ENCODE peak calls at places on chromosomes 3 and 15, in four cellular contexts. R, B, H and U are unnamed samples.

GRCh38 chr15:49712846-49713450 is 92.1 kb downstream of the DTWD1 start:
- DNase-seq in R (no peak), B (no peak), H (no peak), U (no peak)

GRCh38 chr3:141797167-141797773 is 34.1 kb downstream of the GRK7 start:
- DNase-seq in R (no peak), B (no peak), H (peak), U (no peak)

GRCh38 chr3:171306631-171307030 is 153.6 kb downstream of the TNIK start:
- DNase-seq in R (peak), B (peak), H (no peak), U (peak)

GRCh38 chr3:101778385-101779046 is 495 bp upstream of the NXPE3 start:
- DNase-seq in R (no peak), B (no peak), H (no peak), U (no peak)

GRCh38 chr3:19457449-19457848 is 309.1 kb downstream of the KCNH8 start:
- DNase-seq in R (no peak), B (no peak), H (no peak), U (no peak)

GRCh38 chr3:52398670-52399081 is 46.2 kb downstream of the SEMA3G start:
- DNase-seq in R (no peak), B (no peak), H (peak), U (no peak)

GRCh38 chr3:124492824-124493223 is 237.4 kb upstream of the UMPS start:
- DNase-seq in R (no peak), B (peak), H (peak), U (peak)

GRCh38 chr15:29098652-29099051 is 171.0 kb downstream of the NSMCE3 start:
- DNase-seq in R (no peak), B (no peak), H (no peak), U (no peak)

GRCh38 chr3:24454862-24455261 is 39.8 kb downstream of the THRB start:
- DNase-seq in R (no peak), B (no peak), H (no peak), U (no peak)

GRCh38 chr3:182909318-182910040 is 70.9 kb downstream of the DCUN1D1 start:
- DNase-seq in R (no peak), B (peak), H (no peak), U (no peak)

GRCh38 chr3:76403556-76403955 is 618.2 kb upstream of the ZNF717 start:
- DNase-seq in R (no peak), B (peak), H (no peak), U (no peak)

GRCh38 chr3:127422663-127423375 is 135.0 kb upstream of the PRR20G start:
- DNase-seq in R (no peak), B (no peak), H (no peak), U (no peak)

GRCh38 chr3:12231481-12231880 is 57.4 kb upstream of the PPARG start:
- DNase-seq in R (no peak), B (no peak), H (no peak), U (no peak)

GRCh38 chr3:53705774-53706173 is 140.4 kb downstream of the CHDH start:
- DNase-seq in R (no peak), B (no peak), H (peak), U (no peak)

GRCh38 chr15:24955549-24955929 is 752 bp downstream of the SNRPN start:
- DNase-seq in R (no peak), B (no peak), H (peak), U (no peak)

GRCh38 chr15:28980709-28981350 is 95.1 kb downstream of the APBA2 start:
- DNase-seq in R (no peak), B (no peak), H (no peak), U (no peak)

GRCh38 chr3:27591811-27592210 is 107.6 kb upstream of the SLC4A7 start:
- DNase-seq in R (no peak), B (no peak), H (no peak), U (no peak)

GRCh38 chr3:160768918-160769317 is 12.9 kb downstream of the PPM1L start:
- DNase-seq in R (no peak), B (peak), H (no peak), U (no peak)

GRCh38 chr3:69433938-69434263 is 48.0 kb upstream of the FRMD4B start:
- DNase-seq in R (no peak), B (peak), H (no peak), U (no peak)

GRCh38 chr15:75924576-75924975 is 20.9 kb downstream of the FBXO22 start:
- DNase-seq in R (no peak), B (no peak), H (peak), U (no peak)

GRCh38 chr15:79006071-79006470 is 61.2 kb upstream of the CTSH start:
- DNase-seq in R (no peak), B (no peak), H (no peak), U (no peak)

GRCh38 chr3:197376020-197376419 is 77.6 kb upstream of the DLG1 start:
- DNase-seq in R (no peak), B (peak), H (no peak), U (no peak)

GRCh38 chr3:44954962-44955361 is 21.0 kb downstream of the ZDHHC3 start:
- DNase-seq in R (no peak), B (peak), H (no peak), U (peak)

GRCh38 chr3:153273767-153274443 is 111.9 kb downstream of the RAP2B start:
- DNase-seq in R (no peak), B (peak), H (no peak), U (no peak)

GRCh38 chr3:62277470-62277869 is 95.9 kb downstream of the FEZF2 start:
- DNase-seq in R (no peak), B (no peak), H (no peak), U (no peak)

GRCh38 chr3:30688776-30689175 is 82.4 kb downstream of the TGFBR2 start:
- DNase-seq in R (no peak), B (no peak), H (no peak), U (no peak)

GRCh38 chr3:107241217-107241616 is 136.0 kb upstream of the CCDC54 start:
- DNase-seq in R (no peak), B (peak), H (peak), U (no peak)

GRCh38 chr3:113751145-113751544 is 4.3 kb downstream of the ATP6V1A start:
- DNase-seq in R (no peak), B (no peak), H (no peak), U (no peak)

GRCh38 chr3:46930176-46930944 is 46.2 kb downstream of the CCDC12 start:
- DNase-seq in R (no peak), B (no peak), H (peak), U (peak)

GRCh38 chr15:100903191-100903590 is 16.0 kb upstream of the LRRK1 start:
- DNase-seq in R (no peak), B (no peak), H (no peak), U (no peak)

GRCh38 chr3:157447026-157447694 is 10.5 kb downstream of the PTX3 start:
- DNase-seq in R (no peak), B (peak), H (no peak), U (no peak)

GRCh38 chr3:1294566-1294965 is 201.7 kb downstream of the CNTN6 start:
- DNase-seq in R (no peak), B (no peak), H (no peak), U (no peak)

GRCh38 chr15:63044645-63045437 is 2.3 kb downstream of the TPM1 start:
- DNase-seq in R (no peak), B (peak), H (no peak), U (no peak)

GRCh38 chr15:95261546-95261945 is 1030.2 kb downstream of the MCTP2 start:
- DNase-seq in R (no peak), B (no peak), H (no peak), U (no peak)

GRCh38 chr3:132432639-132433038 is 15.3 kb downstream of the DNAJC13 start:
- DNase-seq in R (no peak), B (peak), H (no peak), U (no peak)

GRCh38 chr3:172311217-172311616 is 137.0 kb downstream of the GHSR start:
- DNase-seq in R (no peak), B (no peak), H (no peak), U (no peak)

GRCh38 chr3:117238805-117239204 is 529.2 kb downstream of the TUSC7 start:
- DNase-seq in R (no peak), B (no peak), H (no peak), U (no peak)

GRCh38 chr15:76223521-76223920 is 87.7 kb downstream of the ETFA start:
- DNase-seq in R (no peak), B (no peak), H (no peak), U (no peak)

GRCh38 chr3:6785726-6786125 is 75.2 kb upstream of the GRM7 start:
- DNase-seq in R (no peak), B (no peak), H (no peak), U (no peak)